ENCODE peak calls at places on chromosomes 16 and 17, in ten cellular contexts. G, A, V, M, F, C, L, U, R and I are unnamed samples.

GRCh38 chr17:83079340-83079747 is at the start of gene METRNL:
- DNase-seq in F (no peak), L (peak), R (peak), U (peak), M (peak), V (peak), G (peak), C (peak), A (peak), I (peak)

GRCh38 chr17:46868689-46869187 is 17.4 kb downstream of the WNT9B start:
- DNase-seq in A (no peak), U (no peak), F (no peak), L (no peak), M (no peak), G (peak), C (peak), R (no peak), V (peak), I (no peak)

GRCh38 chr17:58384900-58385299 is 32.4 kb downstream of the RNF43 start:
- DNase-seq in U (no peak), V (no peak), M (no peak), A (no peak), L (no peak), F (no peak), G (no peak), R (no peak), C (no peak), I (no peak)

GRCh38 chr16:716250-716607 is 1.3 kb downstream of the METRN start:
- DNase-seq in G (no peak), U (no peak), R (peak), V (peak), M (peak), A (no peak), C (peak), L (peak), F (no peak), I (peak)

GRCh38 chr16:68367034-68367433 is 56.2 kb downstream of the PRMT7 start:
- DNase-seq in M (peak), F (no peak), C (peak), G (peak), R (peak), L (peak), V (peak), U (no peak), A (no peak), I (peak)

GRCh38 chr17:31252741-31253140 is 44.3 kb downstream of the OMG start:
- DNase-seq in A (no peak), C (no peak), U (no peak), V (no peak), R (no peak), L (no peak), G (no peak), F (no peak), M (no peak), I (no peak)

GRCh38 chr16:50744911-50745310 is 3.0 kb downstream of the CYLD start:
- DNase-seq in A (no peak), G (peak), U (no peak), R (peak), M (no peak), L (no peak), V (no peak), C (no peak), F (no peak), I (peak)

GRCh38 chr17:61426482-61427304 is 25.5 kb upstream of the TBX4 start:
- DNase-seq in M (no peak), C (no peak), G (peak), U (no peak), A (no peak), F (no peak), V (no peak), R (peak), L (no peak), I (peak)

GRCh38 chr16:87824991-87825841 is 44.1 kb downstream of the SLC7A5 start:
- DNase-seq in V (no peak), G (no peak), L (no peak), M (no peak), C (no peak), U (no peak), A (no peak), F (no peak), R (no peak), I (no peak)

GRCh38 chr16:22337045-22337444 is 37.4 kb downstream of the CDR2 start:
- DNase-seq in V (no peak), C (no peak), G (no peak), M (no peak), R (no peak), L (no peak), F (no peak), A (no peak), U (no peak), I (no peak)

GRCh38 chr17:50950002-50950877 is 84.1 kb upstream of the TOB1 start:
- DNase-seq in G (peak), R (peak), F (peak), C (peak), A (peak), V (peak), M (peak), U (peak), L (peak), I (peak)

GRCh38 chr16:76106647-76107046 is 170.6 kb upstream of the CNTNAP4 start:
- DNase-seq in U (no peak), L (no peak), C (no peak), G (no peak), M (no peak), V (no peak), F (no peak), A (no peak), R (no peak), I (no peak)

GRCh38 chr16:3173892-3174617 is 13.9 kb upstream of the OR1F1 start:
- DNase-seq in V (no peak), R (no peak), U (peak), L (no peak), A (no peak), M (peak), G (no peak), C (no peak), F (no peak), I (no peak)
- TF ChIP-seq CTCF in V (peak), R (peak), U (peak), L (peak), A (no peak), M (peak), G (peak), C (no peak), F (no peak), I (peak)

GRCh38 chr16:10577305-10578202 is 2.8 kb downstream of the EMP2 start:
- DNase-seq in R (peak), M (peak), U (no peak), G (no peak), F (no peak), A (no peak), V (no peak), L (no peak), C (peak), I (no peak)

GRCh38 chr16:10579575-10579964 is 828 bp downstream of the EMP2 start:
- DNase-seq in V (no peak), L (no peak), M (no peak), C (peak), F (no peak), G (no peak), U (no peak), A (no peak), R (no peak), I (no peak)

GRCh38 chr16:10576390-10577304 is 3.8 kb downstream of the EMP2 start:
- DNase-seq in L (peak), M (no peak), R (no peak), C (peak), F (no peak), G (peak), A (no peak), V (no peak), U (no peak), I (peak)

GRCh38 chr16:10579965-10580918 is at the start of gene EMP2:
- DNase-seq in V (peak), M (peak), F (peak), C (peak), U (no peak), A (peak), L (peak), R (peak), G (peak), I (peak)

GRCh38 chr16:10578474-10579316 is 1.7 kb downstream of the EMP2 start:
- DNase-seq in M (no peak), A (no peak), R (no peak), U (no peak), F (no peak), C (peak), L (no peak), G (no peak), V (no peak), I (no peak)
- TF ChIP-seq CTCF in M (no peak), A (no peak), R (no peak), U (no peak), F (no peak), C (no peak), L (no peak), G (no peak), V (no peak), I (no peak)

DNA sequence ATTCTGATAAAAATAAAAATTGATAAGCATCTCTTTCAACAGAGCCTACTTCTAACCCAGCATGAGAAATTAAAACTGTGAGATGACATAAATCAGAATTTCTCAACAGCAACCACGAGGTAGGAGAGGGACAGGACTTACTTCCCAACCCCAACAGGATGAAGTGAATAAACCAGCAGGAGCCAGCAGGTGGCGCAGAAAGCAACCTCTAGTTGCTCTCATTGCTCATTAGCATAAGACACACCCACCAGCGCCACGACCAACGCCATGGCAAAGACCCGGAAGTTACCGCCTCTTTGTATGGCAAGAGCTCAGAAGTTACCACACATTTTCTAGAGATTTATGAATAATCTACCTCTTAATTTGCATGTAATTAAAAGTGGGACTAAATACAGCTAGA is 189.4 kb upstream of the CDH8 start:
- DNase-seq in C (no peak), V (peak), L (peak), U (no peak), G (no peak), M (peak), A (peak), R (no peak), F (no peak), I (peak)
- TF ChIP-seq CTCF in C (no peak), V (peak), L (peak), U (peak), G (no peak), M (peak), A (no peak), R (peak), F (no peak), I (peak)

GRCh38 chr16:17983114-17983513 is 353.4 kb downstream of the NPIPA8 start:
- DNase-seq in A (no peak), F (no peak), M (no peak), G (no peak), V (no peak), U (no peak), R (no peak), C (no peak), L (no peak), I (no peak)
- TF ChIP-seq CTCF in A (no peak), F (no peak), M (no peak), G (no peak), V (no peak), U (no peak), R (no peak), C (no peak), L (no peak), I (no peak)

GRCh38 chr17:68886401-68886800 is 68.8 kb downstream of the ABCA8 start:
- DNase-seq in L (no peak), A (no peak), F (no peak), G (no peak), V (no peak), U (no peak), M (no peak), R (no peak), C (no peak), I (no peak)
- TF ChIP-seq CTCF in L (no peak), A (no peak), F (no peak), G (no peak), V (no peak), U (no peak), M (no peak), R (no peak), C (no peak), I (no peak)

DNA sequence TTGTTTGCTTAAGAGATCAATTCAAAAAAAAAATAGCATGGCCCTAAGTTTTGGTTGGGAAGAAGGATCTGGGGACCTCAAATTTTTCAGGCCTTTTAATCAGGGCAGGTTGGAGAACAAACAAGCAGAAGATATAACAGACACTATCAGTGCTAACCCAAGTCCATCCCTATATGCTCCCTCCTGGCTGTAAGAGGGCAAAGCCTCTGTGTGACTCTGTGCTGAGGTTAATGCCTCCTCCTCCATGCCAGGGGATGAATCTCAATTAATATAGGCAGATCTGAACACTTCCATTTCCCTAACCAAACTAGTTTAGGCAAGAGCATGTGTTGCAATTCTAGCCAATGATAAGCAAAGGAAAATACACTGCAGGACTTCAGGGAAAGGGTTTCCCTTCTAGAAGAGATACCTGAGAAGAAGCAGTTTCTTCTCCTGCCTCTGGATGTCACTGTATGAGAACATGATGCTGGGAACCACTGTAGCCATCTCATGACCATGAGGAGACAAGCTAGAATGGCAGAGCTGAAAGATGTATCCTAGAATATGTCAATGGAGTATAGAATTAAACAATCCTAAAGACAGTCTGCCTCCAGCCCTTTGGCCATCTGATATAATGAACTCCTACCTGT is 76.0 kb downstream of the CHD9NB start:
- DNase-seq in L (peak), U (no peak), V (peak), R (peak), G (peak), A (no peak), M (peak), F (no peak), C (peak), I (peak)
- TF ChIP-seq CTCF in L (no peak), U (peak), V (peak), R (peak), G (peak), A (peak), M (peak), F (peak), C (peak), I (peak)